ENCODE peak calls at places on chromosome 21, in four cellular contexts. I, S, V and Q are unnamed samples.

GRCh38 chr21:46118305-46118870 is 20.5 kb downstream of the COL6A2 start:
- DNase-seq in I (no peak), V (no peak), S (peak), Q (no peak)

GRCh38 chr21:41195311-41195710 is 27.4 kb downstream of the BACE2 start:
- DNase-seq in I (no peak), V (no peak), S (no peak), Q (no peak)

GRCh38 chr21:41754481-41754891 is 12.4 kb downstream of the RIPK4 start:
- DNase-seq in V (no peak), S (peak), I (no peak), Q (no peak)

GRCh38 chr21:33668180-33668579 is 25.9 kb downstream of the ITSN1 start:
- DNase-seq in I (no peak), S (no peak), V (no peak), Q (no peak)

GRCh38 chr21:46425061-46425460 is 33.6 kb upstream of the DIP2A start:
- DNase-seq in I (no peak), S (no peak), V (no peak), Q (no peak)

GRCh38 chr21:39730418-39731107 is 14.4 kb upstream of the IGSF5 start:
- DNase-seq in I (no peak), V (no peak), S (no peak), Q (no peak)

GRCh38 chr21:32411366-32412161 is 942 bp upstream of the EVA1C start:
- DNase-seq in S (peak), V (peak), I (peak), Q (peak)

GRCh38 chr21:44687671-44688070 is 5.7 kb upstream of the KRTAP12-1 start:
- DNase-seq in I (no peak), V (peak), S (no peak), Q (no peak)

GRCh38 chr21:31543191-31543590 is 116.3 kb upstream of the SOD1 start:
- DNase-seq in I (no peak), S (no peak), V (no peak), Q (no peak)

GRCh38 chr21:36909901-36910561 is 56.4 kb downstream of the HLCS start:
- DNase-seq in V (peak), S (no peak), I (peak), Q (no peak)

GRCh38 chr21:43890042-43890441 is 25.0 kb downstream of the AGPAT3 start:
- DNase-seq in I (no peak), V (peak), S (no peak), Q (no peak)

GRCh38 chr21:31218830-31219608 is 125.0 kb downstream of the TIAM1 start:
- DNase-seq in S (no peak), I (no peak), V (no peak), Q (no peak)